ENCODE peak calls at places on chromosomes 3 and 15, in six cellular contexts. F is CD4-positive, alpha-beta T cell; A is A673; Z is kidney epithelial cell; B is HFF-Myc; J is fibroblast of mammary gland. C is an unnamed sample.

GRCh38 chr3:157498374-157498773 is 4.8 kb downstream of the VEPH1 start:
- DNase-seq in F (no peak), A (no peak), Z (no peak), B (no peak), J (no peak), C (no peak)

GRCh38 chr15:62444104-62445027 is 279.3 kb upstream of the C2CD4B start:
- DNase-seq in F (no peak), A (peak; percentile 48), Z (peak; percentile 81), B (peak; percentile 96), J (peak; percentile 99), C (peak; percentile 82)

GRCh38 chr15:74519311-74519710 is 21.7 kb upstream of the ARID3B start:
- DNase-seq in F (no peak), A (peak; percentile 64), Z (no peak), B (no peak), J (peak; percentile 21), C (no peak)

GRCh38 chr3:143122089-143122430 is 2.5 kb downstream of the CHST2 start:
- DNase-seq in F (no peak), A (no peak), Z (no peak), B (no peak), J (no peak), C (no peak)

GRCh38 chr3:124202754-124203153 is 210.8 kb upstream of the ROPN1 start:
- DNase-seq in F (no peak), A (no peak), Z (no peak), B (no peak), J (no peak), C (no peak)

GRCh38 chr3:42179110-42179725 is 86.8 kb downstream of the CCK start:
- DNase-seq in F (no peak), A (peak; percentile 77), Z (peak; percentile 85), B (peak; percentile 78), J (peak; percentile 89), C (peak; percentile 13)

GRCh38 chr15:31360158-31360561 is 33.5 kb downstream of the KLF13 start:
- DNase-seq in F (no peak), A (no peak), Z (no peak), B (no peak), J (no peak), C (no peak)

GRCh38 chr3:143811602-143812001 is 36.7 kb downstream of the SLC9A9 start:
- DNase-seq in F (no peak), A (no peak), Z (no peak), B (no peak), J (peak; percentile 52), C (no peak)

GRCh38 chr15:100778831-100779288 is 100.8 kb upstream of the ALDH1A3 start:
- DNase-seq in F (no peak), A (no peak), Z (no peak), B (no peak), J (no peak), C (no peak)

GRCh38 chr15:27851811-27852210 is 247.3 kb downstream of the OCA2 start:
- DNase-seq in F (no peak), A (no peak), Z (no peak), B (no peak), J (no peak), C (no peak)

GRCh38 chr3:47778746-47779145 is 2.9 kb downstream of the SMARCC1 start:
- DNase-seq in F (no peak), A (no peak), Z (no peak), B (no peak), J (no peak), C (no peak)

GRCh38 chr3:184361932-184362667 is 590 bp downstream of the POLR2H start:
- DNase-seq in F (peak; percentile 21), A (peak; percentile 73), Z (no peak), B (no peak), J (peak; percentile 53), C (peak; percentile 61)

GRCh38 chr15:67700023-67700422 is 125.3 kb upstream of the SKOR1 start:
- DNase-seq in F (no peak), A (no peak), Z (no peak), B (peak; percentile 16), J (peak; percentile 86), C (no peak)

GRCh38 chr15:58515807-58516206 is 84.0 kb downstream of the LIPC start:
- DNase-seq in F (no peak), A (no peak), Z (no peak), B (no peak), J (no peak), C (no peak)

GRCh38 chr3:128312271-128312670 is 154.4 kb downstream of the DNAJB8 start:
- DNase-seq in F (no peak), A (no peak), Z (no peak), B (no peak), J (no peak), C (no peak)

GRCh38 chr15:74403981-74404563 is 29.7 kb downstream of the SEMA7A start:
- DNase-seq in F (no peak), A (no peak), Z (no peak), B (no peak), J (no peak), C (no peak)

GRCh38 chr3:81568378-81568777 is 193.1 kb downstream of the GBE1 start:
- DNase-seq in F (no peak), A (no peak), Z (no peak), B (no peak), J (no peak), C (no peak)

GRCh38 chr3:133206921-133207320 is 168.7 kb downstream of the TMEM108 start:
- DNase-seq in F (no peak), A (no peak), Z (no peak), B (no peak), J (no peak), C (no peak)

GRCh38 chr3:88985491-88985890 is 121.9 kb upstream of the EPHA3 start:
- DNase-seq in F (no peak), A (no peak), Z (no peak), B (no peak), J (no peak), C (no peak)

GRCh38 chr15:76203346-76203745 is 107.9 kb downstream of the ETFA start:
- DNase-seq in F (no peak), A (no peak), Z (no peak), B (no peak), J (no peak), C (no peak)

GRCh38 chr15:88636039-88636438 is 2.8 kb upstream of the ISG20 start:
- DNase-seq in F (peak; percentile 84), A (no peak), Z (no peak), B (no peak), J (no peak), C (no peak)

GRCh38 chr3:128448491-128448890 is 18.2 kb downstream of the DNAJB8 start:
- DNase-seq in F (no peak), A (no peak), Z (no peak), B (no peak), J (no peak), C (no peak)

GRCh38 chr3:121883507-121883906 is 10.7 kb upstream of the SLC15A2 start:
- DNase-seq in F (no peak), A (peak; percentile 77), Z (no peak), B (peak; percentile 2), J (peak; percentile 54), C (no peak)
- TF ChIP-seq CTCF in F (no peak), A (peak; percentile 76), Z (peak; percentile 32), B (peak; percentile 30), J (peak; percentile 46), C (peak; percentile 54)

GRCh38 chr3:109819786-109820185 is 482.4 kb upstream of the DPPA4 start:
- DNase-seq in F (no peak), A (no peak), Z (no peak), B (no peak), J (no peak), C (no peak)
- TF ChIP-seq CTCF in F (no peak), A (no peak), Z (no peak), B (no peak), J (no peak), C (no peak)

GRCh38 chr3:65342084-65342683 is 654.4 kb upstream of the ADAMTS9 start:
- DNase-seq in F (no peak), A (peak; percentile 59), Z (no peak), B (no peak), J (peak; percentile 50), C (peak; percentile 17)
- TF ChIP-seq CTCF in F (no peak), A (peak; percentile 70), Z (peak; percentile 70), B (peak; percentile 87), J (peak; percentile 80), C (peak; percentile 80)

GRCh38 chr3:14784087-14784596 is 34.6 kb upstream of the FGD5 start:
- DNase-seq in F (no peak), A (peak; percentile 26), Z (no peak), B (no peak), J (no peak), C (no peak)

GRCh38 chr3:14785207-14786155 is 33.3 kb upstream of the FGD5 start:
- DNase-seq in F (no peak), A (no peak), Z (no peak), B (no peak), J (no peak), C (no peak)

GRCh38 chr3:14783480-14784086 is 35.2 kb upstream of the FGD5 start:
- DNase-seq in F (no peak), A (no peak), Z (no peak), B (no peak), J (no peak), C (no peak)

GRCh38 chr3:14779069-14779685 is 39.6 kb upstream of the FGD5 start:
- DNase-seq in F (no peak), A (no peak), Z (no peak), B (no peak), J (no peak), C (no peak)

GRCh38 chr3:14780927-14781507 is 37.7 kb upstream of the FGD5 start:
- DNase-seq in F (no peak), A (peak; percentile 46), Z (peak; percentile 14), B (no peak), J (peak; percentile 48), C (peak; percentile 41)
- TF ChIP-seq CTCF in F (no peak), A (peak; percentile 65), Z (peak; percentile 84), B (peak; percentile 76), J (peak; percentile 66), C (peak; percentile 83)

GRCh38 chr15:48060396-48060795 is 60.4 kb upstream of the SLC24A5 start:
- DNase-seq in F (no peak), A (no peak), Z (no peak), B (no peak), J (no peak), C (no peak)
- TF ChIP-seq CTCF in F (no peak), A (no peak), Z (no peak), B (no peak), J (no peak), C (no peak)

DNA sequence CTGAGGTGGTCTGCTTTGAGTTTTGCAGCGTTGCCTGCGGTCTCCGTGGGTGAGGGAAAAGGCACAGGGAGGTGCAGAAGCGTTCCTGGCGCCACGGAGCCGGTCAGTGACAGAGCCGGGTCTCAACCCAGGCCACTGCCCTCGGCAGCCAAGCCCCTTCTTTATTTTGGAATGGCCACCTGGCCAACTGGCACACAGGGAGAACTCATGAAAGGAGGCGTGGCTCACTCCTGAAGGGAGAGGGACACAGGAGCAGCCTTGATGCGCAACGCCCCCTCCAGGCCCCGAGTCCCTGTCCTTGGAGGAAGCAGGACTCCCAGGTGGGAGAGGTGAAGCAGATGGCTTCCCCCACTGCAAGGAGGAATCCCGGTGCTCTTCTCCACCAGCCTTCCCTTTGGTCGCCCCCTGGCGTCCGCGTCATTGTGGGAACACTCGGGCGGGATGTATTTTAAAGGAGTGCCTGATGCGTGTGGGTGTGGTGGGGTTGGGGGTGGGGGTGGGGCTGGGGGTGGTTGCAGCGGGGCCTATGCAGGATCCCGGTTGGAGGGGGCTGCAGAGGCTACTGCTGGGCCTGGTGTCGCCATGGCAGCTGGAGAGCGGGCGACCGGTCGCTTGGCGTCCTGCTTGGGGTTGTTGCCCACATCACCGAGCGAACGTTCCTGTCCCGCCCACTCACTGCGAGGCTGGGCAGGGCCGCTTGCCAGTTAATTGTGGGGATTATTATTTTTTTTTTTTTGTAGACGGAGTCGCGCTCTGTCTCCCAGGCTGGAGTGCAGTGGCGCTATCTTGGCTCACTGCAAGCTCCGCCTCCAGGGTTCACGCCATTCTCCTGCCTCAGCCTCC is 32.6 kb downstream of the APBA2 start:
- DNase-seq in F (no peak), A (no peak), Z (no peak), B (no peak), J (no peak), C (no peak)
- TF ChIP-seq CTCF in F (peak; percentile 21), A (no peak), Z (no peak), B (no peak), J (no peak), C (no peak)

GRCh38 chr3:195909294-195909644 is 918 bp upstream of the TNK2 start:
- DNase-seq in F (no peak), A (peak; percentile 48), Z (no peak), B (no peak), J (no peak), C (no peak)
- TF ChIP-seq CTCF in F (no peak), A (no peak), Z (no peak), B (no peak), J (no peak), C (no peak)